ENCODE peak calls at places on chromosomes 7 and 10, in seven cellular contexts. L, B, T, Z, G, P and J are unnamed samples.

GRCh38 chr7:44912775-44913347 is 27.5 kb upstream of the PURB start:
- DNase-seq in L (no peak), Z (no peak), G (no peak), T (no peak), P (peak), B (no peak), J (peak)

GRCh38 chr10:38118072-38118807 is 24.1 kb downstream of the ZNF37A start:
- DNase-seq in P (peak), B (no peak), Z (peak), T (peak), G (no peak), L (peak), J (no peak)

GRCh38 chr10:588246-589165 is 101.0 kb downstream of the DIP2C start:
- DNase-seq in B (no peak), G (no peak), L (peak), T (no peak), P (peak), Z (peak), J (peak)

GRCh38 chr7:102230593-102230992 is 56.1 kb upstream of the SH2B2 start:
- DNase-seq in T (no peak), P (peak), L (peak), Z (no peak), G (no peak), B (no peak), J (peak)

GRCh38 chr7:12434012-12434642 is 30.5 kb upstream of the VWDE start:
- DNase-seq in B (no peak), T (peak), P (peak), Z (no peak), L (no peak), G (no peak), J (peak)

GRCh38 chr10:5744849-5745248 is 60.2 kb downstream of the TASOR2 start:
- DNase-seq in G (no peak), B (no peak), Z (no peak), T (no peak), P (no peak), L (no peak), J (no peak)

GRCh38 chr7:80981405-80981804 is 62.6 kb upstream of the SEMA3C start:
- DNase-seq in Z (no peak), L (no peak), B (no peak), G (no peak), T (no peak), P (no peak), J (no peak)

GRCh38 chr10:43060291-43060690 is 16.6 kb upstream of the RET start:
- DNase-seq in L (no peak), Z (no peak), P (no peak), T (no peak), G (no peak), B (no peak), J (no peak)

GRCh38 chr10:72784551-72785421 is 92.8 kb downstream of the MCU start:
- DNase-seq in P (peak), G (peak), Z (peak), B (no peak), L (peak), T (peak), J (peak)

GRCh38 chr10:60536529-60537114 is 146.9 kb upstream of the ANK3 start:
- DNase-seq in T (no peak), Z (peak), P (peak), G (no peak), L (peak), B (no peak), J (peak)

GRCh38 chr10:69629897-69630650 is at the start of gene FAM241B:
- DNase-seq in Z (peak), B (no peak), L (peak), T (peak), G (no peak), P (peak), J (no peak)

GRCh38 chr10:62380002-62380401 is 5.8 kb downstream of the ZNF365 start:
- DNase-seq in B (no peak), G (peak), Z (peak), P (peak), T (no peak), L (peak), J (peak)

GRCh38 chr7:12031638-12032037 is 179.5 kb upstream of the TMEM106B start:
- DNase-seq in G (no peak), Z (peak), T (peak), P (peak), B (no peak), L (peak), J (no peak)

GRCh38 chr7:604038-604883 is 84.6 kb upstream of the PDGFA start:
- DNase-seq in Z (peak), G (no peak), B (peak), L (peak), P (peak), T (no peak), J (peak)

GRCh38 chr7:105760549-105761447 is 115.6 kb downstream of the ATXN7L1 start:
- DNase-seq in B (no peak), T (no peak), P (peak), Z (no peak), G (peak), L (peak), J (peak)

GRCh38 chr7:122886357-122887081 is at the start of gene CADPS2:
- DNase-seq in T (peak), B (peak), G (peak), Z (peak), L (peak), P (peak), J (peak)

GRCh38 chr10:33801705-33802104 is 467.2 kb upstream of the NRP1 start:
- DNase-seq in Z (peak), P (peak), B (no peak), G (no peak), T (no peak), L (peak), J (peak)

GRCh38 chr7:106514887-106515286 is 146.1 kb downstream of the CCDC71L start:
- DNase-seq in L (no peak), G (no peak), B (no peak), P (peak), Z (no peak), T (no peak), J (peak)

GRCh38 chr7:117014673-117015133 is 61.4 kb downstream of the ST7 start:
- DNase-seq in Z (peak), L (peak), G (no peak), P (peak), B (no peak), T (peak), J (no peak)

GRCh38 chr10:68288680-68289079 is 43.2 kb upstream of the HNRNPH3 start:
- DNase-seq in P (no peak), Z (no peak), T (no peak), B (no peak), G (no peak), L (no peak), J (no peak)

GRCh38 chr7:147276783-147277370 is 1160.3 kb downstream of the CNTNAP2 start:
- DNase-seq in P (no peak), B (no peak), Z (no peak), G (no peak), L (no peak), T (no peak), J (no peak)

DNA sequence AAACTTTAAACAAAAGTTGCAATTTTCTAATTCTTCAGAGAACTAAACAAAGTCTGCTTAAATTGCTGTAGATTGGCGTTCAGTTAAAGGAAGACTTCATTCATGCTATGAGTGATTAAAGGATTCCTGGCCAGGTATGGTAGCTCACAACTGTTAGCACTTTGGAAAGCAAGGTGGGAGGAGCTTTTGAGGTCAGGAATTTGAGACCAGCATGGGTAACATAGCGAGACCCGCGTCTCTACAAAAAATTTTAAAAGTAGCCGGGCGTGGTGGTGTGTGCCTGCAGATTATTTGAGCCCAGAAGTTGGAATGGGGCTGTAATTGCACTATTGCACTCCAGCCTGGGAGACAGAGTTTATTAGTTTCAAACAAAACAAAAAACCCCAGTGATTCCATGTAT is 13.5 kb upstream of the SCRN1 start:
- DNase-seq in L (no peak), P (no peak), Z (no peak), T (peak), B (no peak), G (no peak), J (no peak)
- H3K4me3 ChIP-seq in L (no peak), P (no peak), Z (no peak), T (no peak), B (no peak), G (no peak), J (no peak)

GRCh38 chr10:98748298-98748697 is 301.6 kb upstream of the HPS1 start:
- DNase-seq in T (peak), Z (peak), L (peak), G (no peak), B (no peak), P (peak), J (peak)
- TF ChIP-seq CTCF in T (peak), Z (peak), L (peak), G (peak), B (peak), P (peak), J (peak)

GRCh38 chr10:91603931-91604331 is 28.9 kb downstream of the PPP1R3C start:
- DNase-seq in L (no peak), B (no peak), G (no peak), T (no peak), P (no peak), Z (peak), J (no peak)
- H3K4me3 ChIP-seq in L (no peak), B (no peak), G (no peak), T (no peak), P (no peak), Z (no peak), J (no peak)

GRCh38 chr10:119348516-119349240 is 141.3 kb downstream of the GRK5 start:
- DNase-seq in G (no peak), P (peak), T (no peak), Z (peak), B (no peak), L (peak), J (no peak)
- TF ChIP-seq CTCF in G (peak), P (no peak), T (no peak), Z (peak), B (no peak), L (peak), J (no peak)

GRCh38 chr7:150340024-150340749 is 1.2 kb downstream of the RARRES2 start:
- DNase-seq in T (peak), P (peak), B (no peak), L (peak), G (no peak), Z (peak), J (no peak)
- H3K4me3 ChIP-seq in T (peak), P (no peak), B (no peak), L (no peak), G (no peak), Z (peak), J (peak)

GRCh38 chr10:86135191-86135590 is 231.4 kb downstream of the GRID1 start:
- DNase-seq in G (no peak), Z (no peak), B (no peak), T (no peak), L (no peak), P (no peak), J (no peak)

GRCh38 chr10:86141896-86142295 is 224.7 kb downstream of the GRID1 start:
- DNase-seq in P (no peak), B (no peak), L (no peak), G (no peak), Z (no peak), T (no peak), J (no peak)

GRCh38 chr10:86138551-86139065 is 228.0 kb downstream of the GRID1 start:
- DNase-seq in G (no peak), P (no peak), B (no peak), Z (no peak), L (no peak), T (no peak), J (no peak)

GRCh38 chr10:86137561-86137960 is 229.0 kb downstream of the GRID1 start:
- DNase-seq in Z (no peak), B (no peak), L (no peak), G (no peak), P (no peak), T (no peak), J (no peak)

DNA sequence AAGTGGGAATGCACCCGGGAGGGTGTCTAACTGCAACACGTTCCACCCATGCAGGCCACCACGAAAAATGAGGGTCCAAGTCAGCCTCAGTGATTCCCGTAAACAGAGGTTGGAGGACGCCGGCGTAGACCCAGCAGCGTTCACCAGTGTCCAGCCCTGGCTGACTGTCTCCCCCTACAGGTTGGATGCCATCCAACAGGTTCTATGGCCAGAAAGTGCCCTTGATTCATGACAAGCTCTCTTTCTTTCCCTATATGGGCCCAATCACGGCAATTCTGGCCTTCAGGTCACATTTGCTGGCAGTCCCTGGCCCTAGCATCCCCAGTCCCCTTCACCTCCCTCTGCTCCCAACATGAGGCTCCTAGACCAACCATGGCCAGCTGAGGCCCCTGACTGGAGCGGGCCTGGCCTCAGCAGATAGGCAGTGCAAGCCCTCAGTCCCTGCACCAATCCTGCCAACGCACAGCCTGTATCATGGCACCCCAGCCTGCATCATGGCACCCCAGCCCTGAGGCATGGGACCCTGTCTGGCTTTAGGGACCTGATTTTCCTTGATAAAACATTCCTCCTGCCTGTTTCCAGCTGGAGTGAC is 227.4 kb downstream of the GRID1 start:
- DNase-seq in L (no peak), B (peak), P (no peak), G (no peak), Z (no peak), T (peak), J (no peak)
- TF ChIP-seq CTCF in L (no peak), B (peak), P (no peak), G (peak), Z (no peak), T (peak), J (no peak)

GRCh38 chr10:132337019-132337418 is 5.0 kb downstream of the LRRC27 start:
- DNase-seq in B (no peak), G (no peak), L (no peak), Z (peak), T (peak), P (no peak), J (no peak)

GRCh38 chr10:132336064-132336746 is 4.2 kb downstream of the LRRC27 start:
- DNase-seq in G (no peak), B (no peak), Z (no peak), P (no peak), T (no peak), L (no peak), J (no peak)

GRCh38 chr10:132333386-132333785 is 1.4 kb downstream of the LRRC27 start:
- DNase-seq in G (no peak), B (no peak), P (no peak), L (no peak), T (no peak), Z (no peak), J (no peak)

GRCh38 chr10:132335189-132336063 is 3.4 kb downstream of the LRRC27 start:
- DNase-seq in G (no peak), L (no peak), T (peak), P (no peak), B (no peak), Z (no peak), J (no peak)

GRCh38 chr10:132334883-132335188 is 2.8 kb downstream of the LRRC27 start:
- DNase-seq in T (no peak), Z (no peak), B (no peak), G (no peak), P (no peak), L (no peak), J (no peak)
- H3K4me3 ChIP-seq in T (no peak), Z (no peak), B (no peak), G (no peak), P (no peak), L (no peak), J (no peak)

GRCh38 chr10:3435671-3436070 is 263.1 kb upstream of the PITRM1 start:
- DNase-seq in G (no peak), P (peak), T (no peak), Z (peak), B (no peak), L (peak), J (no peak)

GRCh38 chr10:3433988-3434387 is 261.4 kb upstream of the PITRM1 start:
- DNase-seq in Z (no peak), B (no peak), G (no peak), T (no peak), P (no peak), L (no peak), J (no peak)

GRCh38 chr10:3442451-3442990 is 269.9 kb upstream of the PITRM1 start:
- DNase-seq in Z (no peak), T (no peak), G (no peak), P (no peak), L (peak), B (no peak), J (no peak)

GRCh38 chr10:3439183-3439582 is 266.6 kb upstream of the PITRM1 start:
- DNase-seq in B (no peak), Z (no peak), P (no peak), L (no peak), T (no peak), G (no peak), J (no peak)

GRCh38 chr10:3438608-3439007 is 266.0 kb upstream of the PITRM1 start:
- DNase-seq in G (no peak), L (no peak), T (no peak), P (peak), B (no peak), Z (no peak), J (no peak)
- TF ChIP-seq CTCF in G (no peak), L (no peak), T (no peak), P (no peak), B (no peak), Z (no peak), J (no peak)